ENCODE peak calls at places on chromosomes 4 and X, in ten cellular contexts. One of them, this sample, is unnamed.

GRCh38 chrX:5080812-5081211 is 1147.9 kb downstream of the NLGN4X start:
- DNase-seq in posterior cingulate gyrus: no peak
- DNase-seq in H7: no peak
- DNase-seq in Right ventricle myocardium superior: no peak
- DNase-seq in stimulated activated effector memory CD8-positive, alpha-beta T cell treated with anti-CD3 and anti-CD28 coated beads, Interleukin-12 subunit alpha, Interleukin-12 subunit beta, amount 100 ng/mL, for 72 hours: no peak
- DNase-seq in activated CD4-positive, CD25-positive, alpha-beta regulatory T cell: no peak
- DNase-seq in EL: no peak
- DNase-seq in activated naive CD8-positive, alpha-beta T cell treated with anti-CD3 and anti-CD28 coated beads, Interleukin-2, amount 50 U/mL, for 16 hours: no peak
- DNase-seq in psoas muscle: no peak
- DNase-seq in heart right ventricle: no peak
- DNase-seq in this sample: no peak

GRCh38 chrX:150504399-150505186 is 63.8 kb upstream of the MTM1 start:
- DNase-seq in posterior cingulate gyrus: peak
- DNase-seq in H7: no peak
- DNase-seq in Right ventricle myocardium superior: no peak
- DNase-seq in stimulated activated effector memory CD8-positive, alpha-beta T cell treated with anti-CD3 and anti-CD28 coated beads, Interleukin-12 subunit alpha, Interleukin-12 subunit beta, amount 100 ng/mL, for 72 hours: no peak
- DNase-seq in activated CD4-positive, CD25-positive, alpha-beta regulatory T cell: no peak
- DNase-seq in EL: peak
- DNase-seq in activated naive CD8-positive, alpha-beta T cell treated with anti-CD3 and anti-CD28 coated beads, Interleukin-2, amount 50 U/mL, for 16 hours: no peak
- DNase-seq in psoas muscle: no peak
- DNase-seq in heart right ventricle: no peak
- DNase-seq in this sample: no peak

GRCh38 chr4:128812360-128812958 is 3.0 kb downstream of the JADE1 start:
- DNase-seq in posterior cingulate gyrus: peak
- DNase-seq in H7: no peak
- DNase-seq in Right ventricle myocardium superior: no peak
- DNase-seq in stimulated activated effector memory CD8-positive, alpha-beta T cell treated with anti-CD3 and anti-CD28 coated beads, Interleukin-12 subunit alpha, Interleukin-12 subunit beta, amount 100 ng/mL, for 72 hours: peak
- DNase-seq in activated CD4-positive, CD25-positive, alpha-beta regulatory T cell: peak
- DNase-seq in EL: peak
- DNase-seq in activated naive CD8-positive, alpha-beta T cell treated with anti-CD3 and anti-CD28 coated beads, Interleukin-2, amount 50 U/mL, for 16 hours: no peak
- DNase-seq in psoas muscle: no peak
- DNase-seq in heart right ventricle: peak
- DNase-seq in this sample: no peak

GRCh38 chr4:24702266-24702665 is 93.1 kb upstream of the SOD3 start:
- DNase-seq in posterior cingulate gyrus: no peak
- DNase-seq in H7: no peak
- DNase-seq in Right ventricle myocardium superior: no peak
- DNase-seq in stimulated activated effector memory CD8-positive, alpha-beta T cell treated with anti-CD3 and anti-CD28 coated beads, Interleukin-12 subunit alpha, Interleukin-12 subunit beta, amount 100 ng/mL, for 72 hours: no peak
- DNase-seq in activated CD4-positive, CD25-positive, alpha-beta regulatory T cell: no peak
- DNase-seq in EL: no peak
- DNase-seq in activated naive CD8-positive, alpha-beta T cell treated with anti-CD3 and anti-CD28 coated beads, Interleukin-2, amount 50 U/mL, for 16 hours: no peak
- DNase-seq in psoas muscle: no peak
- DNase-seq in heart right ventricle: no peak
- DNase-seq in this sample: no peak

GRCh38 chr4:2925931-2926860 is 37.0 kb downstream of the NOP14 start:
- DNase-seq in posterior cingulate gyrus: no peak
- DNase-seq in H7: peak
- DNase-seq in Right ventricle myocardium superior: peak
- DNase-seq in stimulated activated effector memory CD8-positive, alpha-beta T cell treated with anti-CD3 and anti-CD28 coated beads, Interleukin-12 subunit alpha, Interleukin-12 subunit beta, amount 100 ng/mL, for 72 hours: no peak
- DNase-seq in activated CD4-positive, CD25-positive, alpha-beta regulatory T cell: no peak
- DNase-seq in EL: no peak
- DNase-seq in activated naive CD8-positive, alpha-beta T cell treated with anti-CD3 and anti-CD28 coated beads, Interleukin-2, amount 50 U/mL, for 16 hours: no peak
- DNase-seq in psoas muscle: peak
- DNase-seq in heart right ventricle: no peak
- DNase-seq in this sample: peak

GRCh38 chrX:129823115-129823514 is 20.6 kb downstream of the ZDHHC9 start:
- DNase-seq in posterior cingulate gyrus: no peak
- DNase-seq in H7: peak
- DNase-seq in Right ventricle myocardium superior: no peak
- DNase-seq in stimulated activated effector memory CD8-positive, alpha-beta T cell treated with anti-CD3 and anti-CD28 coated beads, Interleukin-12 subunit alpha, Interleukin-12 subunit beta, amount 100 ng/mL, for 72 hours: no peak
- DNase-seq in activated CD4-positive, CD25-positive, alpha-beta regulatory T cell: peak
- DNase-seq in EL: peak
- DNase-seq in activated naive CD8-positive, alpha-beta T cell treated with anti-CD3 and anti-CD28 coated beads, Interleukin-2, amount 50 U/mL, for 16 hours: no peak
- DNase-seq in psoas muscle: no peak
- DNase-seq in heart right ventricle: peak
- DNase-seq in this sample: peak

GRCh38 chr4:123037809-123038208 is 115.4 kb upstream of the NUDT6 start:
- DNase-seq in posterior cingulate gyrus: no peak
- DNase-seq in H7: no peak
- DNase-seq in Right ventricle myocardium superior: no peak
- DNase-seq in stimulated activated effector memory CD8-positive, alpha-beta T cell treated with anti-CD3 and anti-CD28 coated beads, Interleukin-12 subunit alpha, Interleukin-12 subunit beta, amount 100 ng/mL, for 72 hours: no peak
- DNase-seq in activated CD4-positive, CD25-positive, alpha-beta regulatory T cell: no peak
- DNase-seq in EL: peak
- DNase-seq in activated naive CD8-positive, alpha-beta T cell treated with anti-CD3 and anti-CD28 coated beads, Interleukin-2, amount 50 U/mL, for 16 hours: no peak
- DNase-seq in psoas muscle: no peak
- DNase-seq in heart right ventricle: no peak
- DNase-seq in this sample: no peak

GRCh38 chr4:2288051-2288541 is 26.2 kb upstream of the MXD4 start:
- DNase-seq in posterior cingulate gyrus: no peak
- DNase-seq in H7: no peak
- DNase-seq in Right ventricle myocardium superior: no peak
- DNase-seq in stimulated activated effector memory CD8-positive, alpha-beta T cell treated with anti-CD3 and anti-CD28 coated beads, Interleukin-12 subunit alpha, Interleukin-12 subunit beta, amount 100 ng/mL, for 72 hours: no peak
- DNase-seq in activated CD4-positive, CD25-positive, alpha-beta regulatory T cell: no peak
- DNase-seq in EL: no peak
- DNase-seq in activated naive CD8-positive, alpha-beta T cell treated with anti-CD3 and anti-CD28 coated beads, Interleukin-2, amount 50 U/mL, for 16 hours: no peak
- DNase-seq in psoas muscle: no peak
- DNase-seq in heart right ventricle: peak
- DNase-seq in this sample: peak

GRCh38 chr4:181959121-181959520 is 284.1 kb upstream of the TENM3 start:
- DNase-seq in posterior cingulate gyrus: no peak
- DNase-seq in H7: no peak
- DNase-seq in Right ventricle myocardium superior: no peak
- DNase-seq in stimulated activated effector memory CD8-positive, alpha-beta T cell treated with anti-CD3 and anti-CD28 coated beads, Interleukin-12 subunit alpha, Interleukin-12 subunit beta, amount 100 ng/mL, for 72 hours: no peak
- DNase-seq in activated CD4-positive, CD25-positive, alpha-beta regulatory T cell: no peak
- DNase-seq in EL: peak
- DNase-seq in activated naive CD8-positive, alpha-beta T cell treated with anti-CD3 and anti-CD28 coated beads, Interleukin-2, amount 50 U/mL, for 16 hours: no peak
- DNase-seq in psoas muscle: no peak
- DNase-seq in heart right ventricle: no peak
- DNase-seq in this sample: no peak

GRCh38 chr4:145541266-145541770 is 59.7 kb downstream of the SMAD1 start:
- DNase-seq in posterior cingulate gyrus: no peak
- DNase-seq in H7: no peak
- DNase-seq in Right ventricle myocardium superior: no peak
- DNase-seq in stimulated activated effector memory CD8-positive, alpha-beta T cell treated with anti-CD3 and anti-CD28 coated beads, Interleukin-12 subunit alpha, Interleukin-12 subunit beta, amount 100 ng/mL, for 72 hours: no peak
- DNase-seq in activated CD4-positive, CD25-positive, alpha-beta regulatory T cell: no peak
- DNase-seq in EL: no peak
- DNase-seq in activated naive CD8-positive, alpha-beta T cell treated with anti-CD3 and anti-CD28 coated beads, Interleukin-2, amount 50 U/mL, for 16 hours: no peak
- DNase-seq in psoas muscle: no peak
- DNase-seq in heart right ventricle: no peak
- DNase-seq in this sample: no peak

GRCh38 chr4:87220094-87220831 is at the start of gene KLHL8:
- DNase-seq in posterior cingulate gyrus: peak
- DNase-seq in H7: peak
- DNase-seq in Right ventricle myocardium superior: peak
- DNase-seq in stimulated activated effector memory CD8-positive, alpha-beta T cell treated with anti-CD3 and anti-CD28 coated beads, Interleukin-12 subunit alpha, Interleukin-12 subunit beta, amount 100 ng/mL, for 72 hours: peak
- DNase-seq in activated CD4-positive, CD25-positive, alpha-beta regulatory T cell: peak
- DNase-seq in EL: peak
- DNase-seq in activated naive CD8-positive, alpha-beta T cell treated with anti-CD3 and anti-CD28 coated beads, Interleukin-2, amount 50 U/mL, for 16 hours: peak
- DNase-seq in psoas muscle: peak
- DNase-seq in heart right ventricle: peak
- DNase-seq in this sample: peak

GRCh38 chr4:88448905-88449689 is 7.8 kb upstream of the HERC5 start:
- DNase-seq in posterior cingulate gyrus: no peak
- DNase-seq in H7: no peak
- DNase-seq in Right ventricle myocardium superior: no peak
- DNase-seq in stimulated activated effector memory CD8-positive, alpha-beta T cell treated with anti-CD3 and anti-CD28 coated beads, Interleukin-12 subunit alpha, Interleukin-12 subunit beta, amount 100 ng/mL, for 72 hours: no peak
- DNase-seq in activated CD4-positive, CD25-positive, alpha-beta regulatory T cell: no peak
- DNase-seq in EL: no peak
- DNase-seq in activated naive CD8-positive, alpha-beta T cell treated with anti-CD3 and anti-CD28 coated beads, Interleukin-2, amount 50 U/mL, for 16 hours: no peak
- DNase-seq in psoas muscle: no peak
- DNase-seq in heart right ventricle: no peak
- DNase-seq in this sample: no peak

GRCh38 chrX:107731831-107732502 is 43.6 kb downstream of the TSC22D3 start:
- DNase-seq in posterior cingulate gyrus: no peak
- DNase-seq in H7: peak
- DNase-seq in Right ventricle myocardium superior: peak
- DNase-seq in stimulated activated effector memory CD8-positive, alpha-beta T cell treated with anti-CD3 and anti-CD28 coated beads, Interleukin-12 subunit alpha, Interleukin-12 subunit beta, amount 100 ng/mL, for 72 hours: no peak
- DNase-seq in activated CD4-positive, CD25-positive, alpha-beta regulatory T cell: no peak
- DNase-seq in EL: peak
- DNase-seq in activated naive CD8-positive, alpha-beta T cell treated with anti-CD3 and anti-CD28 coated beads, Interleukin-2, amount 50 U/mL, for 16 hours: no peak
- DNase-seq in psoas muscle: peak
- DNase-seq in heart right ventricle: peak
- DNase-seq in this sample: peak

GRCh38 chrX:81237516-81237915 is 35.6 kb downstream of the SH3BGRL start:
- DNase-seq in posterior cingulate gyrus: no peak
- DNase-seq in H7: no peak
- DNase-seq in Right ventricle myocardium superior: no peak
- DNase-seq in stimulated activated effector memory CD8-positive, alpha-beta T cell treated with anti-CD3 and anti-CD28 coated beads, Interleukin-12 subunit alpha, Interleukin-12 subunit beta, amount 100 ng/mL, for 72 hours: no peak
- DNase-seq in activated CD4-positive, CD25-positive, alpha-beta regulatory T cell: no peak
- DNase-seq in EL: no peak
- DNase-seq in activated naive CD8-positive, alpha-beta T cell treated with anti-CD3 and anti-CD28 coated beads, Interleukin-2, amount 50 U/mL, for 16 hours: no peak
- DNase-seq in psoas muscle: no peak
- DNase-seq in heart right ventricle: no peak
- DNase-seq in this sample: no peak

GRCh38 chr4:183422962-183423653 is 21.3 kb upstream of the CDKN2AIP start:
- DNase-seq in posterior cingulate gyrus: no peak
- DNase-seq in H7: no peak
- DNase-seq in Right ventricle myocardium superior: no peak
- DNase-seq in stimulated activated effector memory CD8-positive, alpha-beta T cell treated with anti-CD3 and anti-CD28 coated beads, Interleukin-12 subunit alpha, Interleukin-12 subunit beta, amount 100 ng/mL, for 72 hours: no peak
- DNase-seq in activated CD4-positive, CD25-positive, alpha-beta regulatory T cell: no peak
- DNase-seq in EL: peak
- DNase-seq in activated naive CD8-positive, alpha-beta T cell treated with anti-CD3 and anti-CD28 coated beads, Interleukin-2, amount 50 U/mL, for 16 hours: no peak
- DNase-seq in psoas muscle: no peak
- DNase-seq in heart right ventricle: no peak
- DNase-seq in this sample: no peak

GRCh38 chrX:54721424-54721823 is 76.6 kb downstream of the ITIH6 start:
- DNase-seq in posterior cingulate gyrus: no peak
- DNase-seq in H7: no peak
- DNase-seq in Right ventricle myocardium superior: no peak
- DNase-seq in stimulated activated effector memory CD8-positive, alpha-beta T cell treated with anti-CD3 and anti-CD28 coated beads, Interleukin-12 subunit alpha, Interleukin-12 subunit beta, amount 100 ng/mL, for 72 hours: no peak
- DNase-seq in activated CD4-positive, CD25-positive, alpha-beta regulatory T cell: no peak
- DNase-seq in EL: peak
- DNase-seq in activated naive CD8-positive, alpha-beta T cell treated with anti-CD3 and anti-CD28 coated beads, Interleukin-2, amount 50 U/mL, for 16 hours: no peak
- DNase-seq in psoas muscle: no peak
- DNase-seq in heart right ventricle: no peak
- DNase-seq in this sample: no peak

GRCh38 chrX:38656350-38656915 is 95.1 kb downstream of the TSPAN7 start:
- DNase-seq in posterior cingulate gyrus: no peak
- DNase-seq in H7: no peak
- DNase-seq in Right ventricle myocardium superior: no peak
- DNase-seq in stimulated activated effector memory CD8-positive, alpha-beta T cell treated with anti-CD3 and anti-CD28 coated beads, Interleukin-12 subunit alpha, Interleukin-12 subunit beta, amount 100 ng/mL, for 72 hours: no peak
- DNase-seq in activated CD4-positive, CD25-positive, alpha-beta regulatory T cell: no peak
- DNase-seq in EL: no peak
- DNase-seq in activated naive CD8-positive, alpha-beta T cell treated with anti-CD3 and anti-CD28 coated beads, Interleukin-2, amount 50 U/mL, for 16 hours: no peak
- DNase-seq in psoas muscle: no peak
- DNase-seq in heart right ventricle: no peak
- DNase-seq in this sample: no peak

GRCh38 chr4:6153874-6154273 is 46.5 kb downstream of the JAKMIP1 start:
- DNase-seq in posterior cingulate gyrus: no peak
- DNase-seq in H7: no peak
- DNase-seq in Right ventricle myocardium superior: peak
- DNase-seq in stimulated activated effector memory CD8-positive, alpha-beta T cell treated with anti-CD3 and anti-CD28 coated beads, Interleukin-12 subunit alpha, Interleukin-12 subunit beta, amount 100 ng/mL, for 72 hours: no peak
- DNase-seq in activated CD4-positive, CD25-positive, alpha-beta regulatory T cell: no peak
- DNase-seq in EL: no peak
- DNase-seq in activated naive CD8-positive, alpha-beta T cell treated with anti-CD3 and anti-CD28 coated beads, Interleukin-2, amount 50 U/mL, for 16 hours: no peak
- DNase-seq in psoas muscle: no peak
- DNase-seq in heart right ventricle: no peak
- DNase-seq in this sample: no peak

GRCh38 chr4:95833652-95834276 is 6.1 kb upstream of the PDHA2 start:
- DNase-seq in posterior cingulate gyrus: no peak
- DNase-seq in H7: no peak
- DNase-seq in Right ventricle myocardium superior: no peak
- DNase-seq in stimulated activated effector memory CD8-positive, alpha-beta T cell treated with anti-CD3 and anti-CD28 coated beads, Interleukin-12 subunit alpha, Interleukin-12 subunit beta, amount 100 ng/mL, for 72 hours: no peak
- DNase-seq in activated CD4-positive, CD25-positive, alpha-beta regulatory T cell: no peak
- DNase-seq in EL: no peak
- DNase-seq in activated naive CD8-positive, alpha-beta T cell treated with anti-CD3 and anti-CD28 coated beads, Interleukin-2, amount 50 U/mL, for 16 hours: no peak
- DNase-seq in psoas muscle: no peak
- DNase-seq in heart right ventricle: no peak
- DNase-seq in this sample: no peak

GRCh38 chrX:23822397-23822796 is 39.4 kb downstream of the SAT1 start:
- DNase-seq in posterior cingulate gyrus: no peak
- DNase-seq in H7: no peak
- DNase-seq in Right ventricle myocardium superior: no peak
- DNase-seq in stimulated activated effector memory CD8-positive, alpha-beta T cell treated with anti-CD3 and anti-CD28 coated beads, Interleukin-12 subunit alpha, Interleukin-12 subunit beta, amount 100 ng/mL, for 72 hours: no peak
- DNase-seq in activated CD4-positive, CD25-positive, alpha-beta regulatory T cell: no peak
- DNase-seq in EL: peak
- DNase-seq in activated naive CD8-positive, alpha-beta T cell treated with anti-CD3 and anti-CD28 coated beads, Interleukin-2, amount 50 U/mL, for 16 hours: no peak
- DNase-seq in psoas muscle: no peak
- DNase-seq in heart right ventricle: no peak
- DNase-seq in this sample: no peak

GRCh38 chr4:6179362-6179761 is 21.0 kb downstream of the JAKMIP1 start:
- DNase-seq in posterior cingulate gyrus: no peak
- DNase-seq in H7: no peak
- DNase-seq in Right ventricle myocardium superior: no peak
- DNase-seq in stimulated activated effector memory CD8-positive, alpha-beta T cell treated with anti-CD3 and anti-CD28 coated beads, Interleukin-12 subunit alpha, Interleukin-12 subunit beta, amount 100 ng/mL, for 72 hours: no peak
- DNase-seq in activated CD4-positive, CD25-positive, alpha-beta regulatory T cell: no peak
- DNase-seq in EL: no peak
- DNase-seq in activated naive CD8-positive, alpha-beta T cell treated with anti-CD3 and anti-CD28 coated beads, Interleukin-2, amount 50 U/mL, for 16 hours: no peak
- DNase-seq in psoas muscle: no peak
- DNase-seq in heart right ventricle: no peak
- DNase-seq in this sample: no peak

GRCh38 chr4:145679520-145679919 is 426 bp upstream of the C4orf51 start:
- DNase-seq in posterior cingulate gyrus: no peak
- DNase-seq in H7: no peak
- DNase-seq in Right ventricle myocardium superior: peak
- DNase-seq in stimulated activated effector memory CD8-positive, alpha-beta T cell treated with anti-CD3 and anti-CD28 coated beads, Interleukin-12 subunit alpha, Interleukin-12 subunit beta, amount 100 ng/mL, for 72 hours: no peak
- DNase-seq in activated CD4-positive, CD25-positive, alpha-beta regulatory T cell: no peak
- DNase-seq in EL: peak
- DNase-seq in activated naive CD8-positive, alpha-beta T cell treated with anti-CD3 and anti-CD28 coated beads, Interleukin-2, amount 50 U/mL, for 16 hours: no peak
- DNase-seq in psoas muscle: peak
- DNase-seq in heart right ventricle: peak
- DNase-seq in this sample: no peak

GRCh38 chrX:31580726-31581125 is 508.9 kb upstream of the FTHL17 start:
- DNase-seq in posterior cingulate gyrus: no peak
- DNase-seq in H7: no peak
- DNase-seq in Right ventricle myocardium superior: no peak
- DNase-seq in stimulated activated effector memory CD8-positive, alpha-beta T cell treated with anti-CD3 and anti-CD28 coated beads, Interleukin-12 subunit alpha, Interleukin-12 subunit beta, amount 100 ng/mL, for 72 hours: no peak
- DNase-seq in activated CD4-positive, CD25-positive, alpha-beta regulatory T cell: no peak
- DNase-seq in EL: peak
- DNase-seq in activated naive CD8-positive, alpha-beta T cell treated with anti-CD3 and anti-CD28 coated beads, Interleukin-2, amount 50 U/mL, for 16 hours: no peak
- DNase-seq in psoas muscle: no peak
- DNase-seq in heart right ventricle: no peak
- DNase-seq in this sample: no peak

GRCh38 chr4:88737304-88738015 is 39.8 kb upstream of the NAP1L5 start:
- DNase-seq in posterior cingulate gyrus: no peak
- DNase-seq in H7: peak
- DNase-seq in Right ventricle myocardium superior: no peak
- DNase-seq in stimulated activated effector memory CD8-positive, alpha-beta T cell treated with anti-CD3 and anti-CD28 coated beads, Interleukin-12 subunit alpha, Interleukin-12 subunit beta, amount 100 ng/mL, for 72 hours: no peak
- DNase-seq in activated CD4-positive, CD25-positive, alpha-beta regulatory T cell: no peak
- DNase-seq in EL: no peak
- DNase-seq in activated naive CD8-positive, alpha-beta T cell treated with anti-CD3 and anti-CD28 coated beads, Interleukin-2, amount 50 U/mL, for 16 hours: no peak
- DNase-seq in psoas muscle: peak
- DNase-seq in heart right ventricle: no peak
- DNase-seq in this sample: no peak

GRCh38 chr4:128519163-128519810 is 231.7 kb upstream of the PGRMC2 start:
- DNase-seq in posterior cingulate gyrus: no peak
- DNase-seq in H7: no peak
- DNase-seq in Right ventricle myocardium superior: peak
- DNase-seq in stimulated activated effector memory CD8-positive, alpha-beta T cell treated with anti-CD3 and anti-CD28 coated beads, Interleukin-12 subunit alpha, Interleukin-12 subunit beta, amount 100 ng/mL, for 72 hours: no peak
- DNase-seq in activated CD4-positive, CD25-positive, alpha-beta regulatory T cell: no peak
- DNase-seq in EL: no peak
- DNase-seq in activated naive CD8-positive, alpha-beta T cell treated with anti-CD3 and anti-CD28 coated beads, Interleukin-2, amount 50 U/mL, for 16 hours: no peak
- DNase-seq in psoas muscle: peak
- DNase-seq in heart right ventricle: peak
- DNase-seq in this sample: peak

GRCh38 chrX:20361890-20362262 is 95.2 kb upstream of the RPS6KA3 start:
- DNase-seq in posterior cingulate gyrus: no peak
- DNase-seq in H7: peak
- DNase-seq in Right ventricle myocardium superior: no peak
- DNase-seq in stimulated activated effector memory CD8-positive, alpha-beta T cell treated with anti-CD3 and anti-CD28 coated beads, Interleukin-12 subunit alpha, Interleukin-12 subunit beta, amount 100 ng/mL, for 72 hours: no peak
- DNase-seq in activated CD4-positive, CD25-positive, alpha-beta regulatory T cell: no peak
- DNase-seq in EL: peak
- DNase-seq in activated naive CD8-positive, alpha-beta T cell treated with anti-CD3 and anti-CD28 coated beads, Interleukin-2, amount 50 U/mL, for 16 hours: no peak
- DNase-seq in psoas muscle: no peak
- DNase-seq in heart right ventricle: no peak
- DNase-seq in this sample: no peak

This sample was measured in aorta.